ENCODE peak calls at places on chromosomes 16 and 17, in eight cellular contexts. E is astrocyte, F is cardiac muscle cell, H is thoracic aorta, J is hepatocyte, B is neuronal stem cell, D is mesenchymal stem cell, G is stomach. O is an unnamed sample. For H3K4me1, the result is how much of the 10 kb centered on the place peaks cover.

GRCh38 chr16:15457390-15457789 is 23.0 kb downstream of the BMERB1 start:
- DNase-seq in E (no peak), F (no peak), H (no peak), J (no peak), B (no peak), D (no peak), G (no peak), O (no peak)

GRCh38 chr16:31215287-31216115 is 1.4 kb downstream of the PYDC1 start:
- DNase-seq in E (peak), F (peak), H (no peak), J (peak), B (peak), D (peak), G (peak), O (no peak)

GRCh38 chr16:69443809-69444611 is 19.6 kb downstream of the CYB5B start:
- DNase-seq in E (peak), F (no peak), H (no peak), J (no peak), B (no peak), D (peak), G (no peak), O (peak)

GRCh38 chr16:89242795-89243200 is 25.3 kb downstream of the ZNF778 start:
- DNase-seq in E (no peak), F (no peak), H (no peak), J (no peak), B (no peak), D (no peak), G (no peak), O (no peak)

GRCh38 chr16:11407047-11407982 is 62.1 kb downstream of the RMI2 start:
- DNase-seq in E (peak), F (peak), H (peak), J (peak), B (peak), D (peak), G (peak), O (peak)

GRCh38 chr17:34991606-34992005 is 11.3 kb downstream of the LIG3 start:
- DNase-seq in E (no peak), F (no peak), H (no peak), J (no peak), B (no peak), D (no peak), G (no peak), O (no peak)

GRCh38 chr16:52499061-52499460 is 47.9 kb downstream of the TOX3 start:
- DNase-seq in E (no peak), F (no peak), H (no peak), J (no peak), B (no peak), D (no peak), G (no peak), O (no peak)

GRCh38 chr16:4415538-4416199 is 727 bp downstream of the CORO7 start:
- DNase-seq in E (no peak), F (peak), H (no peak), J (peak), B (no peak), D (no peak), G (peak), O (peak)

GRCh38 chr16:87608400-87608985 is 6.2 kb downstream of the JPH3 start:
- DNase-seq in E (peak), F (peak), H (no peak), J (peak), B (peak), D (peak), G (peak), O (no peak)

GRCh38 chr16:85781685-85782370 is 17.5 kb downstream of the EMC8 start:
- DNase-seq in E (peak), F (no peak), H (no peak), J (peak), B (no peak), D (no peak), G (peak), O (no peak)

GRCh38 chr17:72370819-72371218 is 250.0 kb downstream of the SOX9 start:
- DNase-seq in E (peak), F (no peak), H (no peak), J (no peak), B (no peak), D (peak), G (no peak), O (no peak)

GRCh38 chr17:52155301-52155700 is 3.2 kb downstream of the CA10 start:
- DNase-seq in E (no peak), F (no peak), H (no peak), J (no peak), B (no peak), D (no peak), G (no peak), O (no peak)

GRCh38 chr16:72481419-72481818 is 309.5 kb upstream of the PMFBP1 start:
- DNase-seq in E (no peak), F (no peak), H (no peak), J (no peak), B (no peak), D (no peak), G (no peak), O (no peak)

GRCh38 chr16:67514382-67514828 is 14.2 kb upstream of the RIPOR1 start:
- DNase-seq in E (peak), F (peak), H (no peak), J (peak), B (peak), D (peak), G (peak), O (peak)

GRCh38 chr16:87410530-87410929 is 18.4 kb downstream of the MAP1LC3B start:
- DNase-seq in E (no peak), F (no peak), H (no peak), J (no peak), B (no peak), D (no peak), G (no peak), O (no peak)

GRCh38 chr17:51079049-51079448 is 41.6 kb downstream of the SPAG9 start:
- DNase-seq in E (peak), F (no peak), H (no peak), J (no peak), B (no peak), D (no peak), G (no peak), O (no peak)

GRCh38 chr17:51120357-51120738 is 320 bp downstream of the SPAG9 start:
- DNase-seq in E (peak), F (peak), H (no peak), J (no peak), B (no peak), D (no peak), G (peak), O (no peak)

GRCh38 chr17:68355093-68355492 is 63.8 kb downstream of the ARSG start:
- DNase-seq in E (peak), F (no peak), H (no peak), J (no peak), B (no peak), D (peak), G (no peak), O (no peak)

GRCh38 chr17:68868708-68869107 is 86.5 kb downstream of the ABCA8 start:
- DNase-seq in E (peak), F (no peak), H (no peak), J (no peak), B (no peak), D (peak), G (no peak), O (no peak)

GRCh38 chr17:45223541-45224528 is 2.1 kb downstream of the FMNL1 start:
- DNase-seq in E (no peak), F (no peak), H (no peak), J (no peak), B (no peak), D (no peak), G (no peak), O (peak)

GRCh38 chr16:59210955-59211541 is 476.9 kb upstream of the GOT2 start:
- DNase-seq in E (peak), F (peak), H (no peak), J (peak), B (peak), D (peak), G (no peak), O (no peak)

GRCh38 chr16:23871924-23872323 is 36.1 kb downstream of the PRKCB start:
- DNase-seq in E (no peak), F (no peak), H (no peak), J (no peak), B (no peak), D (no peak), G (no peak), O (no peak)

GRCh38 chr16:50666658-50667496 is 14.2 kb downstream of the SNX20 start:
- DNase-seq in E (no peak), F (no peak), H (no peak), J (no peak), B (no peak), D (no peak), G (no peak), O (peak)

GRCh38 chr16:67653131-67654068 is 6.7 kb downstream of the ACD start:
- DNase-seq in E (no peak), F (peak), H (no peak), J (peak), B (no peak), D (peak), G (no peak), O (no peak)

GRCh38 chr17:46742539-46743270 is 75.8 kb downstream of the WNT3 start:
- DNase-seq in E (peak), F (peak), H (no peak), J (peak), B (no peak), D (peak), G (no peak), O (no peak)

GRCh38 chr16:85428168-85428898 is 184.8 kb upstream of the GSE1 start:
- DNase-seq in E (no peak), F (no peak), H (no peak), J (no peak), B (no peak), D (no peak), G (peak), O (peak)

GRCh38 chr17:68749742-68750562 is 148.8 kb upstream of the FAM20A start:
- DNase-seq in E (no peak), F (no peak), H (no peak), J (no peak), B (no peak), D (peak), G (no peak), O (no peak)

GRCh38 chr16:4409081-4409932 is 7.1 kb downstream of the CORO7 start:
- DNase-seq in E (no peak), F (no peak), H (no peak), J (no peak), B (no peak), D (peak), G (no peak), O (peak)

GRCh38 chr17:28426081-28426519 is 20.1 kb upstream of the SLC46A1 start:
- DNase-seq in E (no peak), F (peak), H (no peak), J (no peak), B (no peak), D (peak), G (peak), O (no peak)

GRCh38 chr17:21816592-21817567 is 124.6 kb downstream of the KCNJ18 start:
- DNase-seq in E (no peak), F (no peak), H (no peak), J (no peak), B (no peak), D (no peak), G (no peak), O (no peak)

GRCh38 chr16:70253291-70254094 is 1.8 kb upstream of the EXOSC6 start:
- DNase-seq in E (peak), F (peak), H (no peak), J (peak), B (peak), D (peak), G (no peak), O (no peak)

DNA sequence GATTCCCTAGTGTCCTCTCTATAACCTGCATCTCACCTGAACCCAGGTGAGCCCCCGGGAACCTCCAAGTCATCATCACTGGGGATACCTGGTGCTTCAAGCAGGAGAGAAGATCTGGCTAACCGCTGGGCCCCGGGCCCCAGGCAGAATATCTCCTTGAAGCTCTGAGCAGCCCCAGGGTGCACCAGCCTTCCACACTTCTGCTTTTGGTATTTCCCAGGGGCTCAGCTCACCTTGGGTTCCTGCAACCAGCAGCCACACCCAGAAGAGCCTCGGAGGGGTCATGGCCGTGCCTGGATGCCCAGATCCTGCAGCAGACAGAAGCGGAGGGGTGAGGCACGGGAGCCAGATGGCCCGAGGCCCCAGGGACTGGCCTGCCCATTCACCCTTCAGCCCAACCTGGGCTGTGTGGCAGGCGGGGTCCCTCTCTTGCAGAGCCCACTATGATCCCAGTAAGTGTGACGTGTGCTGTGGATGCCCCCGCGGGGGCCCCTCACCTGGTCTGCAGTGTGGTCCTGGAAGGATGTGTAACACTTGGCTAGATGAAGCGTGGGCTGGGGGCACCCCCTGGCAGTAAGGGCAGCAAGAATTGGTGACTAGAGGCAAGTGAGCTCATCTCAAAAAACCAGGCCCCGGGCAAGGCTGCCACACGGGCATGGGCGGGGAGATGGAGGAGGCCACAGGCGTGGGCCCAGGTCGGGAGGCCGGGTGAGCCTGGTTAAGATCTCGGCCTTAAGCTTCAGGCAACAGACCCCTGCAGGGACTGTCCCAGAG is 2.6 kb downstream of the LGALS3BP start:
- DNase-seq in E (no peak), F (no peak), H (no peak), J (no peak), B (no peak), D (no peak), G (no peak), O (no peak)
- H3K4me1 ChIP-seq in E (under half), F (under half), H (half or more), J (under half), B (under half), D (half or more), G (half or more), O (under half)

DNA sequence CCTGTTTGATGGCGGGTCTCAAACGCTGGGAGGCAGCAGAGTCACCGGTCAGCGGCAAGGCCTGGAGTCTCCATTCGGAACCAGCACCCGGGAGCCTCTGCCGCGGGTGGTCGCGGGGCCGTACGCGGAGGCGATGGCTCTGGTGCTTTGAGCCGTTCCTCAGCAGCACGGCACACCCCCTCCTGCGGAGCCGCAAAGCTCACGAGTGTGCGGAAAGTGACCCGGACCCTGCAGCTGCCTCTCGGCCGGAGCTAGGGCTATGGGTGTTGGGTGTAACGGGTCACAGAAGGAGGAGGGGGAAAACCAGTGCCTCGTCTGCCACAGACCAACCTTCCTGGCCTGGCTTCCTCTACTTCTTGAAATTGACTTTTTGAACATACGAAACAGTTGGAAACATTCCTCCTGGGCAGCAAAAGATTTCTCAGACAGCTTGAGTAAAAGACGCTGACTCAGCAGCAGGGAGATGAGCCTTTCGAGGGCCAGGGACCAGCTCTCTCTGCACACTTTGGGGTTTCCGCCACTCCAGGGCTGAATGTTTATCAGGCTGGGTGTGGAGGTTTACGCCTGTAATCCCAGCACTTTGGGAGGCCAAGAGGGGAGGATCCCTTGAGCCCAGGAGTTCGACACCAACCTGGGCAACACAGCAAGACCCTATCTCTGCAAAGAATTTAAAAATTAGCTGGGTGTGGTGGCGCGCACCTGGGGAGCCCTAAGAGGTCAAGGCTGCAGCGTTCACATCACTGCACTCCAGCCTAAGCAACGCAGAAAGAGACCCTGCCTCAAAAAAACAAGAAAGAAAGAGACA is 26.4 kb upstream of the PITPNA start:
- DNase-seq in E (no peak), F (no peak), H (no peak), J (peak), B (no peak), D (peak), G (no peak), O (no peak)
- H3K4me1 ChIP-seq in E (under half), F (under half), H (half or more), J (half or more), B (under half), D (under half), G (under half), O (under half)

GRCh38 chr17:57440522-57441269 is 184.4 kb downstream of the MSI2 start:
- DNase-seq in E (peak), F (peak), H (peak), J (peak), B (peak), D (peak), G (peak), O (peak)

GRCh38 chr17:57441270-57441600 is 184.9 kb downstream of the MSI2 start:
- DNase-seq in E (no peak), F (no peak), H (no peak), J (no peak), B (no peak), D (no peak), G (no peak), O (no peak)

GRCh38 chr17:57442914-57443571 is 186.7 kb downstream of the MSI2 start:
- DNase-seq in E (peak), F (peak), H (peak), J (no peak), B (no peak), D (peak), G (peak), O (peak)

GRCh38 chr17:57443781-57444180 is 187.5 kb downstream of the MSI2 start:
- DNase-seq in E (no peak), F (no peak), H (no peak), J (no peak), B (no peak), D (no peak), G (no peak), O (no peak)

GRCh38 chr17:57442401-57442823 is 186.1 kb downstream of the MSI2 start:
- DNase-seq in E (peak), F (no peak), H (no peak), J (no peak), B (no peak), D (peak), G (no peak), O (no peak)
- H3K4me1 ChIP-seq in E (half or more), F (half or more), H (half or more), J (under half), B (under half), D (under half), G (under half), O (under half)

GRCh38 chr16:81478876-81479496 is 34.4 kb downstream of the CMIP start:
- DNase-seq in E (no peak), F (no peak), H (no peak), J (no peak), B (no peak), D (peak), G (peak), O (no peak)
- H3K4me1 ChIP-seq in E (under half), F (under half), H (under half), J (under half), B (under half), D (under half), G (half or more), O (half or more)

GRCh38 chr17:40321502-40322416 is 12.8 kb downstream of the RARA start:
- DNase-seq in E (no peak), F (no peak), H (no peak), J (no peak), B (no peak), D (no peak), G (peak), O (no peak)

GRCh38 chr17:40322417-40323315 is 13.7 kb downstream of the RARA start:
- DNase-seq in E (peak), F (no peak), H (peak), J (peak), B (no peak), D (peak), G (peak), O (peak)

GRCh38 chr17:40319651-40320550 is 10.9 kb downstream of the RARA start:
- DNase-seq in E (no peak), F (no peak), H (no peak), J (peak), B (no peak), D (no peak), G (peak), O (peak)

GRCh38 chr17:40318835-40319332 is 9.9 kb downstream of the RARA start:
- DNase-seq in E (no peak), F (no peak), H (no peak), J (peak), B (no peak), D (no peak), G (no peak), O (peak)

GRCh38 chr17:40320771-40321501 is 12.0 kb downstream of the RARA start:
- DNase-seq in E (no peak), F (no peak), H (no peak), J (no peak), B (no peak), D (no peak), G (no peak), O (no peak)
- H3K4me1 ChIP-seq in E (half or more), F (half or more), H (half or more), J (half or more), B (under half), D (half or more), G (half or more), O (half or more)

DNA sequence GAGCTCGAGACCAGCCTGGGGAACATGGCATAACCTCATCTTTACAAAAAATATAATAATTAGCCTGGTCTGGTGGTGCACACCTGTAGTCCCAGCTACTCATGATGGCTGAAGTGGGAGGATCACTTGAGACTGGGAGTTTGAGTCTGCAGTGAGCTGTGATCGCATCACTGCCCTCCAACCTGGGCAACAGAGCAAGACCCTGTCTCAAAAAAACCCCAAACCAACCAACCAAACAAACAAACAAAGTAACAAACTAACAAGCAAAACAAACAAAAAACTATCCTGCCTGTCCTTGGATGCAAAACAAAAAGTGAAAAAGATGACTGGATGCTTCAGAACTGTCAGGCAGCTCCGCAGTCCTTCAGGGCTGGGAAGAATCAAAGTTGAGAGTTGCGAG is 5.7 kb upstream of the NGFR start:
- DNase-seq in E (no peak), F (no peak), H (no peak), J (no peak), B (no peak), D (no peak), G (no peak), O (no peak)
- H3K4me1 ChIP-seq in E (under half), F (under half), H (under half), J (under half), B (under half), D (under half), G (under half), O (under half)

GRCh38 chr17:50059759-50060273 is 3.9 kb downstream of the ITGA3 start:
- DNase-seq in E (peak), F (no peak), H (peak), J (no peak), B (no peak), D (peak), G (no peak), O (no peak)
- H3K4me1 ChIP-seq in E (half or more), F (under half), H (half or more), J (under half), B (under half), D (half or more), G (half or more), O (under half)

GRCh38 chr17:82294086-82294773 is 20.7 kb upstream of the CSNK1D start:
- DNase-seq in E (no peak), F (no peak), H (no peak), J (no peak), B (no peak), D (peak), G (no peak), O (no peak)
- H3K4me1 ChIP-seq in E (under half), F (under half), H (under half), J (half or more), B (under half), D (under half), G (half or more), O (under half)

O was measured in CD4-positive, alpha-beta memory T cell.